ENCODE peak calls at places on chromosomes 7 and 10, in four cellular contexts. One of them, this sample, is unnamed.

GRCh38 chr7:25093268-25093802 is 31.7 kb downstream of the CYCS start:
- DNase-seq in activated CD4-positive, alpha-beta T cell treated with anti-CD3 and anti-CD28 coated beads for 48 hours: peak
- DNase-seq in mucosa of gallbladder: peak
- DNase-seq in CMK: no peak
- DNase-seq in this sample: peak

GRCh38 chr10:78576276-78576675 is 492.5 kb upstream of the ZMIZ1 start:
- DNase-seq in activated CD4-positive, alpha-beta T cell treated with anti-CD3 and anti-CD28 coated beads for 48 hours: no peak
- DNase-seq in mucosa of gallbladder: no peak
- DNase-seq in CMK: no peak
- DNase-seq in this sample: no peak

GRCh38 chr7:28419717-28420116 is 7.4 kb downstream of the CREB5 start:
- DNase-seq in activated CD4-positive, alpha-beta T cell treated with anti-CD3 and anti-CD28 coated beads for 48 hours: no peak
- DNase-seq in mucosa of gallbladder: no peak
- DNase-seq in CMK: no peak
- DNase-seq in this sample: no peak

GRCh38 chr10:6647811-6648526 is 67.9 kb upstream of the PRKCQ start:
- DNase-seq in mucosa of gallbladder: peak
- DNase-seq in CMK: no peak
- DNase-seq in activated CD4-positive, alpha-beta T cell treated with anti-CD3 and anti-CD28 coated beads for 48 hours: peak
- DNase-seq in this sample: peak

GRCh38 chr7:2138146-2138765 is 94.5 kb downstream of the MAD1L1 start:
- DNase-seq in CMK: no peak
- DNase-seq in activated CD4-positive, alpha-beta T cell treated with anti-CD3 and anti-CD28 coated beads for 48 hours: peak
- DNase-seq in mucosa of gallbladder: no peak
- DNase-seq in this sample: peak

GRCh38 chr10:59279991-59280390 is 82.4 kb downstream of the FAM13C start:
- DNase-seq in activated CD4-positive, alpha-beta T cell treated with anti-CD3 and anti-CD28 coated beads for 48 hours: no peak
- DNase-seq in mucosa of gallbladder: no peak
- DNase-seq in CMK: no peak
- DNase-seq in this sample: no peak

GRCh38 chr7:155837126-155837479 is 24.8 kb upstream of the SHH start:
- DNase-seq in activated CD4-positive, alpha-beta T cell treated with anti-CD3 and anti-CD28 coated beads for 48 hours: no peak
- DNase-seq in CMK: no peak
- DNase-seq in mucosa of gallbladder: no peak
- DNase-seq in this sample: no peak

GRCh38 chr7:101058355-101058754 is 26.9 kb upstream of the TRIM56 start:
- DNase-seq in CMK: peak
- DNase-seq in activated CD4-positive, alpha-beta T cell treated with anti-CD3 and anti-CD28 coated beads for 48 hours: peak
- DNase-seq in mucosa of gallbladder: peak
- DNase-seq in this sample: peak

GRCh38 chr10:34506773-34507172 is 308.3 kb downstream of the PARD3 start:
- DNase-seq in mucosa of gallbladder: no peak
- DNase-seq in activated CD4-positive, alpha-beta T cell treated with anti-CD3 and anti-CD28 coated beads for 48 hours: no peak
- DNase-seq in CMK: no peak
- DNase-seq in this sample: no peak

GRCh38 chr10:98483658-98484057 is 36.9 kb upstream of the HPS1 start:
- DNase-seq in CMK: no peak
- DNase-seq in activated CD4-positive, alpha-beta T cell treated with anti-CD3 and anti-CD28 coated beads for 48 hours: no peak
- DNase-seq in mucosa of gallbladder: no peak
- DNase-seq in this sample: no peak

GRCh38 chr7:16646427-16647081 is 573 bp downstream of the BZW2 start:
- DNase-seq in CMK: no peak
- DNase-seq in activated CD4-positive, alpha-beta T cell treated with anti-CD3 and anti-CD28 coated beads for 48 hours: no peak
- DNase-seq in mucosa of gallbladder: no peak
- DNase-seq in this sample: no peak

GRCh38 chr10:101297901-101298451 is 56.0 kb upstream of the BTRC start:
- DNase-seq in CMK: peak
- DNase-seq in mucosa of gallbladder: peak
- DNase-seq in activated CD4-positive, alpha-beta T cell treated with anti-CD3 and anti-CD28 coated beads for 48 hours: peak
- DNase-seq in this sample: peak

GRCh38 chr10:59805043-59805442 is 51.8 kb upstream of the MRLN start:
- DNase-seq in activated CD4-positive, alpha-beta T cell treated with anti-CD3 and anti-CD28 coated beads for 48 hours: peak
- DNase-seq in CMK: peak
- DNase-seq in mucosa of gallbladder: no peak
- DNase-seq in this sample: no peak

GRCh38 chr10:112952282-112952991 is 2.4 kb downstream of the TCF7L2 start:
- DNase-seq in activated CD4-positive, alpha-beta T cell treated with anti-CD3 and anti-CD28 coated beads for 48 hours: peak
- DNase-seq in CMK: no peak
- DNase-seq in mucosa of gallbladder: no peak
- DNase-seq in this sample: no peak

GRCh38 chr10:48557511-48558123 is 47.3 kb downstream of the ARHGAP22 start:
- DNase-seq in activated CD4-positive, alpha-beta T cell treated with anti-CD3 and anti-CD28 coated beads for 48 hours: no peak
- DNase-seq in CMK: no peak
- DNase-seq in mucosa of gallbladder: no peak
- DNase-seq in this sample: no peak

GRCh38 chr10:115777646-115778045 is 495.4 kb downstream of the GFRA1 start:
- DNase-seq in CMK: no peak
- DNase-seq in mucosa of gallbladder: no peak
- DNase-seq in activated CD4-positive, alpha-beta T cell treated with anti-CD3 and anti-CD28 coated beads for 48 hours: no peak
- DNase-seq in this sample: no peak

GRCh38 chr7:20798081-20798693 is 11.5 kb upstream of the SP8 start:
- DNase-seq in activated CD4-positive, alpha-beta T cell treated with anti-CD3 and anti-CD28 coated beads for 48 hours: no peak
- DNase-seq in mucosa of gallbladder: no peak
- DNase-seq in CMK: no peak
- DNase-seq in this sample: no peak

GRCh38 chr7:7857143-7857583 is 111.4 kb upstream of the GLCCI1 start:
- DNase-seq in mucosa of gallbladder: no peak
- DNase-seq in CMK: no peak
- DNase-seq in activated CD4-positive, alpha-beta T cell treated with anti-CD3 and anti-CD28 coated beads for 48 hours: no peak
- DNase-seq in this sample: no peak

GRCh38 chr7:28296571-28297483 is 115.5 kb upstream of the CREB5 start:
- DNase-seq in activated CD4-positive, alpha-beta T cell treated with anti-CD3 and anti-CD28 coated beads for 48 hours: peak
- DNase-seq in CMK: no peak
- DNase-seq in mucosa of gallbladder: peak
- DNase-seq in this sample: peak

GRCh38 chr10:126324826-126325225 is 63.5 kb downstream of the ADAM12 start:
- DNase-seq in CMK: no peak
- DNase-seq in activated CD4-positive, alpha-beta T cell treated with anti-CD3 and anti-CD28 coated beads for 48 hours: no peak
- DNase-seq in mucosa of gallbladder: no peak
- DNase-seq in this sample: no peak

GRCh38 chr7:36911788-36912187 is 187.5 kb upstream of the AOAH start:
- DNase-seq in mucosa of gallbladder: no peak
- DNase-seq in activated CD4-positive, alpha-beta T cell treated with anti-CD3 and anti-CD28 coated beads for 48 hours: no peak
- DNase-seq in CMK: no peak
- DNase-seq in this sample: no peak

GRCh38 chr10:22573820-22574569 is 140.4 kb downstream of the PIP4K2A start:
- DNase-seq in activated CD4-positive, alpha-beta T cell treated with anti-CD3 and anti-CD28 coated beads for 48 hours: no peak
- DNase-seq in mucosa of gallbladder: no peak
- DNase-seq in CMK: no peak
- DNase-seq in this sample: peak

GRCh38 chr10:35355971-35356724 is 19.8 kb downstream of the CCNY start:
- DNase-seq in CMK: no peak
- DNase-seq in mucosa of gallbladder: no peak
- DNase-seq in activated CD4-positive, alpha-beta T cell treated with anti-CD3 and anti-CD28 coated beads for 48 hours: peak
- DNase-seq in this sample: no peak

GRCh38 chr10:27620425-27621397 is 116.6 kb downstream of the RAB18 start:
- DNase-seq in mucosa of gallbladder: no peak
- DNase-seq in CMK: no peak
- DNase-seq in activated CD4-positive, alpha-beta T cell treated with anti-CD3 and anti-CD28 coated beads for 48 hours: no peak
- DNase-seq in this sample: no peak

GRCh38 chr7:74455933-74456332 is 2.2 kb downstream of the GTF2IRD1 start:
- DNase-seq in mucosa of gallbladder: no peak
- DNase-seq in activated CD4-positive, alpha-beta T cell treated with anti-CD3 and anti-CD28 coated beads for 48 hours: no peak
- DNase-seq in CMK: no peak
- DNase-seq in this sample: no peak

GRCh38 chr7:97973206-97973658 is 16.8 kb downstream of the OCM2 start:
- DNase-seq in CMK: no peak
- DNase-seq in activated CD4-positive, alpha-beta T cell treated with anti-CD3 and anti-CD28 coated beads for 48 hours: peak
- DNase-seq in mucosa of gallbladder: no peak
- DNase-seq in this sample: no peak

This sample was measured in CD4-positive, alpha-beta memory T cell.